ENCODE peak calls at places on chromosome 4, in four cellular contexts. One of them, this sample, is unnamed.
A peak's percentile ranks its signal among the peaks of the same experiment; 100 is the strongest.

GRCh38 chr4:7557447-7557846 is 122.7 kb upstream of the PSAPL1 start:
- DNase-seq in PC-3: peak; percentile 84
- DNase-seq in GM23338: no peak
- DNase-seq in neural progenitor cell: no peak
- DNase-seq in this sample: no peak

GRCh38 chr4:156829194-156829593 is 142.4 kb downstream of the PDGFC start:
- DNase-seq in PC-3: no peak
- DNase-seq in GM23338: no peak
- DNase-seq in neural progenitor cell: no peak
- DNase-seq in this sample: no peak

GRCh38 chr4:2829321-2829932 is 14.2 kb upstream of the ADD1 start:
- DNase-seq in GM23338: no peak
- DNase-seq in neural progenitor cell: no peak
- DNase-seq in PC-3: no peak
- DNase-seq in this sample: no peak

GRCh38 chr4:140363558-140363957 is 9.9 kb upstream of the SCOC start:
- DNase-seq in PC-3: no peak
- DNase-seq in neural progenitor cell: no peak
- DNase-seq in GM23338: no peak
- DNase-seq in this sample: no peak

GRCh38 chr4:180925800-180926199 is 1317.4 kb upstream of the TENM3 start:
- DNase-seq in neural progenitor cell: no peak
- DNase-seq in PC-3: peak; percentile 65
- DNase-seq in GM23338: no peak
- DNase-seq in this sample: no peak

GRCh38 chr4:88791274-88791673 is 93.6 kb upstream of the NAP1L5 start:
- DNase-seq in neural progenitor cell: no peak
- DNase-seq in GM23338: peak; percentile 36
- DNase-seq in PC-3: peak; percentile 45
- DNase-seq in this sample: peak; percentile 24

GRCh38 chr4:7309176-7309575 is 116.8 kb downstream of the SORCS2 start:
- DNase-seq in GM23338: no peak
- DNase-seq in neural progenitor cell: no peak
- DNase-seq in PC-3: no peak
- DNase-seq in this sample: no peak

GRCh38 chr4:121125486-121125885 is 38.6 kb downstream of the TNIP3 start:
- DNase-seq in GM23338: no peak
- DNase-seq in PC-3: no peak
- DNase-seq in neural progenitor cell: no peak
- DNase-seq in this sample: no peak

GRCh38 chr4:95547708-95548471 is 883 bp downstream of the UNC5C start:
- DNase-seq in GM23338: peak; percentile 65
- DNase-seq in neural progenitor cell: peak; percentile 58
- DNase-seq in PC-3: peak; percentile 18
- DNase-seq in this sample: no peak

GRCh38 chr4:16225996-16226815 is at the start of gene TAPT1:
- DNase-seq in neural progenitor cell: peak; percentile 93
- DNase-seq in GM23338: peak; percentile 81
- DNase-seq in PC-3: peak; percentile 63
- DNase-seq in this sample: peak; percentile 81

GRCh38 chr4:57405359-57405758 is 295.2 kb upstream of the IGFBP7 start:
- DNase-seq in GM23338: no peak
- DNase-seq in PC-3: peak; percentile 98
- DNase-seq in neural progenitor cell: no peak
- DNase-seq in this sample: no peak

GRCh38 chr4:88659061-88659889 is 38.4 kb downstream of the NAP1L5 start:
- DNase-seq in neural progenitor cell: peak; percentile 71
- DNase-seq in PC-3: peak; percentile 77
- DNase-seq in GM23338: peak; percentile 81
- DNase-seq in this sample: peak; percentile 24

GRCh38 chr4:167966161-167966560 is 126.2 kb upstream of the ANXA10 start:
- DNase-seq in GM23338: peak; percentile 0
- DNase-seq in PC-3: peak; percentile 56
- DNase-seq in neural progenitor cell: no peak
- DNase-seq in this sample: no peak

GRCh38 chr4:150389896-150390530 is 191.9 kb upstream of the MAB21L2 start:
- DNase-seq in PC-3: no peak
- DNase-seq in GM23338: no peak
- DNase-seq in neural progenitor cell: no peak
- DNase-seq in this sample: no peak

GRCh38 chr4:77797239-77797638 is 21.9 kb downstream of the CNOT6L start:
- DNase-seq in neural progenitor cell: no peak
- DNase-seq in PC-3: peak; percentile 19
- DNase-seq in GM23338: no peak
- DNase-seq in this sample: no peak

GRCh38 chr4:101451086-101451485 is 103.8 kb upstream of the PPP3CA start:
- DNase-seq in neural progenitor cell: no peak
- DNase-seq in PC-3: no peak
- DNase-seq in GM23338: no peak
- DNase-seq in this sample: no peak

GRCh38 chr4:48187813-48188212 is 53.8 kb upstream of the TXK start:
- DNase-seq in GM23338: no peak
- DNase-seq in PC-3: no peak
- DNase-seq in neural progenitor cell: no peak
- DNase-seq in this sample: no peak

GRCh38 chr4:1715002-1715761 is 3.1 kb upstream of the SLBP start:
- DNase-seq in PC-3: no peak
- DNase-seq in GM23338: no peak
- DNase-seq in neural progenitor cell: no peak
- DNase-seq in this sample: peak; percentile 83

GRCh38 chr4:1716065-1716945 is 4.2 kb upstream of the SLBP start:
- DNase-seq in GM23338: no peak
- DNase-seq in neural progenitor cell: no peak
- DNase-seq in PC-3: no peak
- DNase-seq in this sample: no peak

GRCh38 chr4:1714303-1715001 is 2.3 kb upstream of the SLBP start:
- DNase-seq in GM23338: peak; percentile 80
- DNase-seq in PC-3: peak; percentile 41
- DNase-seq in neural progenitor cell: no peak
- DNase-seq in this sample: peak; percentile 77

GRCh38 chr4:1718095-1718850 is 2.9 kb downstream of the TMEM129 start:
- DNase-seq in GM23338: no peak
- DNase-seq in PC-3: no peak
- DNase-seq in neural progenitor cell: no peak
- DNase-seq in this sample: peak; percentile 80

GRCh38 chr4:1717129-1718094 is 3.7 kb downstream of the TMEM129 start:
- DNase-seq in GM23338: no peak
- DNase-seq in neural progenitor cell: no peak
- DNase-seq in PC-3: no peak
- DNase-seq in this sample: peak; percentile 24
- H3K27ac ChIP-seq in GM23338: no peak overlapping the region
- H3K27ac ChIP-seq in neural progenitor cell: no peak overlapping the region
- H3K27ac ChIP-seq in PC-3: no peak overlapping the region
- H3K27ac ChIP-seq in this sample: peak overlapping the region; percentile 85

GRCh38 chr4:1049591-1049905 is 38.1 kb downstream of the FGFRL1 start:
- DNase-seq in GM23338: no peak
- DNase-seq in neural progenitor cell: peak; percentile 5
- DNase-seq in PC-3: no peak
- DNase-seq in this sample: no peak
- TF ChIP-seq EZH2phosphoT487 in GM23338: no peak
- TF ChIP-seq EZH2phosphoT487 in neural progenitor cell: no peak
- TF ChIP-seq EZH2phosphoT487 in PC-3: no peak
- TF ChIP-seq EZH2phosphoT487 in this sample: no peak

DNA sequence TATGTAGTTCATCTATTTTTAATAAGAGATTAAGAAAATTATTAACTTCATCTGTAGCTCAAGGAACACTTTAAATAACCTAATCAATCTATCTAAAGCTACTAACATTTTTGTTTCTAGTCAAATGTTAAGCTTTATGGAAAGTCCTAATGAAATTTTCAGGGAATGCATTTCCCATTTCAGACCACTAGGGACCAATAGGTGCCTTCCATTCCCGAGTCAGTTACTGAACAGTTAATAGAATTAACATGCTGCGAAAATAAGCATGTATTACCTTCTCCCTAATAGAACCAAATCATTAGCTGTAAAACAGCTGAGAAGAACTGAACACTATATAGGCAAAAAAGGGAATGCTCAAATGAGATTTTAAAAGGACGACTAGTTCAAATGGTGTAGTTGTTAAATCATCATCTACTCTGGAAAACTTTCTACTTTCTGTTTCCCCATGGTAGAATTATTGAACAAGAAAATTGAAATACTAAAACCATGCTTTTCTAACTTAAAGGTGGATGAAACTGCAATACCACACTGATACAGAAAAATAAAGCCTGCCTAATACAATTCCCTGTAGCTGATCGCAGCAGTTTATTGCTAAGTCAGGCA is 22.5 kb downstream of the STX18 start:
- DNase-seq in GM23338: peak; percentile 67
- DNase-seq in neural progenitor cell: peak; percentile 41
- DNase-seq in PC-3: peak; percentile 48
- DNase-seq in this sample: no peak
- TF ChIP-seq CTCF in GM23338: peak; percentile 47
- TF ChIP-seq CTCF in neural progenitor cell: peak; percentile 71
- TF ChIP-seq CTCF in PC-3: peak; percentile 65
- TF ChIP-seq CTCF in this sample: peak; percentile 71

GRCh38 chr4:53553486-53554210 is 37.6 kb downstream of the LNX1 start:
- DNase-seq in GM23338: no peak
- DNase-seq in PC-3: no peak
- DNase-seq in neural progenitor cell: no peak
- DNase-seq in this sample: no peak

GRCh38 chr4:53558061-53558801 is 33.1 kb downstream of the LNX1 start:
- DNase-seq in GM23338: peak; percentile 44
- DNase-seq in PC-3: peak; percentile 90
- DNase-seq in neural progenitor cell: peak; percentile 6
- DNase-seq in this sample: no peak

GRCh38 chr4:53555111-53555510 is 36.2 kb downstream of the LNX1 start:
- DNase-seq in PC-3: no peak
- DNase-seq in GM23338: no peak
- DNase-seq in neural progenitor cell: no peak
- DNase-seq in this sample: no peak

GRCh38 chr4:53558981-53559620 is 32.2 kb downstream of the LNX1 start:
- DNase-seq in GM23338: no peak
- DNase-seq in PC-3: peak; percentile 56
- DNase-seq in neural progenitor cell: no peak
- DNase-seq in this sample: no peak

GRCh38 chr4:53557601-53558000 is 33.7 kb downstream of the LNX1 start:
- DNase-seq in PC-3: no peak
- DNase-seq in GM23338: no peak
- DNase-seq in neural progenitor cell: no peak
- DNase-seq in this sample: no peak
- H3K27ac ChIP-seq in PC-3: no peak overlapping the region
- H3K27ac ChIP-seq in GM23338: no peak overlapping the region
- H3K27ac ChIP-seq in neural progenitor cell: no peak overlapping the region
- H3K27ac ChIP-seq in this sample: no peak overlapping the region

DNA sequence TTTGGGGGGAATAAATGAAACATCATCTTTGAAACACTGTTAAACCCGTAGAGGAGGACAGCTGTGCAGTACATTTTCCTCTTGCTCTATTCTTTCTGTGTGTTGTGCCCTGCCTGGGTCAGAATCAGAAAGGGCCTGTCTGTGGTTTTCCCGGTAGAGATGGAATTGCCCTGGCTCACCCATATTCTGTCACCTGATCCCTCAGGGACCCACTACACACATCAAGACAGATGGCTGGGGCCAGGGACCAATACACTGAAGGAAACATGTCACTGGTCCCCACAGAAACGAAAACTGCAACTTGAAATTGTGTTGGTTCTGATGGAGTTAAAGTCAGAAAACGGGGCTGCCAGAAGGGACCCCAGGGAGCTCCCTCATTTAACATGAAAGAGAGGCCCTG is 114.9 kb downstream of the ZNF827 start:
- DNase-seq in PC-3: no peak
- DNase-seq in neural progenitor cell: no peak
- DNase-seq in GM23338: no peak
- DNase-seq in this sample: no peak
- TF ChIP-seq EZH2phosphoT487 in PC-3: no peak
- TF ChIP-seq EZH2phosphoT487 in neural progenitor cell: no peak
- TF ChIP-seq EZH2phosphoT487 in GM23338: no peak
- TF ChIP-seq EZH2phosphoT487 in this sample: no peak

GRCh38 chr4:10619220-10619619 is 65.3 kb downstream of the CLNK start:
- DNase-seq in PC-3: peak; percentile 39
- DNase-seq in GM23338: no peak
- DNase-seq in neural progenitor cell: no peak
- DNase-seq in this sample: no peak
- TF ChIP-seq CTCF in PC-3: no peak
- TF ChIP-seq CTCF in GM23338: peak; percentile 10
- TF ChIP-seq CTCF in neural progenitor cell: peak; percentile 6
- TF ChIP-seq CTCF in this sample: no peak

This sample was measured in OCI-LY7.